ENCODE peak calls at places on chromosomes 13 and 19, in six cellular contexts. R, S, I, M, B and C are unnamed samples.

GRCh38 chr13:113209880-113210421 is 538 bp downstream of the CUL4A start:
- DNase-seq in B (peak), R (peak), S (peak), M (peak), I (peak), C (peak)

GRCh38 chr19:38658462-38659306 is 11.2 kb downstream of the ACTN4 start:
- DNase-seq in S (peak), I (no peak), M (no peak), R (no peak), B (no peak), C (peak)

GRCh38 chr13:113763254-113763653 is 4.2 kb downstream of the TMEM255B start:
- DNase-seq in I (no peak), R (no peak), S (no peak), M (no peak), B (no peak), C (no peak)

GRCh38 chr13:98992355-98992754 is 14.5 kb upstream of the DOCK9 start:
- DNase-seq in B (no peak), R (no peak), S (peak), M (no peak), I (no peak), C (no peak)

GRCh38 chr19:49188626-49189200 is 31.1 kb downstream of the TRPM4 start:
- DNase-seq in R (peak), B (no peak), S (no peak), M (no peak), I (no peak), C (no peak)

GRCh38 chr19:43784981-43785808 is 4.4 kb upstream of the KCNN4 start:
- DNase-seq in R (peak), B (peak), I (peak), S (peak), M (peak), C (peak)

GRCh38 chr19:2788237-2788636 is 2.9 kb downstream of the THOP1 start:
- DNase-seq in B (no peak), M (no peak), S (no peak), I (no peak), R (no peak), C (no peak)

GRCh38 chr13:44079413-44080205 is 199.9 kb downstream of the LACC1 start:
- DNase-seq in B (no peak), R (no peak), M (no peak), I (no peak), S (no peak), C (no peak)

GRCh38 chr19:51122112-51122981 is 2.4 kb upstream of the SIGLEC9 start:
- DNase-seq in R (no peak), S (peak), M (no peak), I (peak), B (no peak), C (no peak)

GRCh38 chr13:73340069-73340468 is 281.3 kb downstream of the KLF5 start:
- DNase-seq in R (no peak), M (no peak), I (no peak), B (no peak), S (peak), C (no peak)

GRCh38 chr19:38736413-38737280 is 7.6 kb downstream of the CAPN12 start:
- DNase-seq in S (peak), R (peak), I (no peak), M (peak), B (peak), C (no peak)

GRCh38 chr19:10134040-10134439 is 14.3 kb upstream of the EIF3G start:
- DNase-seq in B (no peak), S (no peak), M (no peak), R (no peak), I (no peak), C (no peak)

GRCh38 chr19:45090034-45090433 is 2.9 kb upstream of the PPP1R37 start:
- DNase-seq in I (no peak), B (no peak), R (peak), S (no peak), M (peak), C (no peak)

GRCh38 chr19:33194884-33195710 is 967 bp downstream of the LRP3 start:
- DNase-seq in B (no peak), S (no peak), M (peak), I (no peak), R (no peak), C (peak)

GRCh38 chr13:100423375-100423774 is 165.2 kb downstream of the GGACT start:
- DNase-seq in I (no peak), S (peak), B (no peak), R (no peak), M (no peak), C (peak)

GRCh38 chr19:39405930-39406655 is 554 bp upstream of the ZFP36 start:
- DNase-seq in S (peak), M (peak), R (peak), B (no peak), I (no peak), C (no peak)

GRCh38 chr13:26946675-26947342 is 186.2 kb upstream of the GPR12 start:
- DNase-seq in I (no peak), S (peak), B (no peak), R (no peak), M (no peak), C (peak)

GRCh38 chr13:33931397-33931987 is 113.5 kb downstream of the RFC3 start:
- DNase-seq in M (peak), B (peak), S (peak), I (no peak), R (no peak), C (peak)

GRCh38 chr13:48909088-48909389 is 66.7 kb upstream of the FNDC3A start:
- DNase-seq in M (no peak), I (peak), R (no peak), B (no peak), S (no peak), C (no peak)

GRCh38 chr19:42032428-42032827 is 37.6 kb downstream of the GRIK5 start:
- DNase-seq in R (peak), M (peak), S (no peak), B (no peak), I (peak), C (no peak)

GRCh38 chr13:39490136-39490535 is 112.9 kb downstream of the LHFPL6 start:
- DNase-seq in B (no peak), M (no peak), I (no peak), R (peak), S (no peak), C (no peak)

GRCh38 chr13:23866420-23867026 is 22.7 kb downstream of the MIPEP start:
- DNase-seq in S (no peak), I (no peak), R (no peak), B (no peak), M (no peak), C (no peak)

GRCh38 chr19:17423429-17424208 is 3.8 kb downstream of the MVB12A start:
- DNase-seq in M (no peak), R (no peak), I (no peak), S (no peak), B (no peak), C (no peak)

GRCh38 chr19:16594681-16595091 is 22.5 kb upstream of the SLC35E1 start:
- DNase-seq in S (no peak), I (no peak), M (no peak), R (no peak), B (no peak), C (no peak)

GRCh38 chr13:112140366-112140765 is 73.4 kb downstream of the SOX1 start:
- DNase-seq in M (no peak), B (no peak), R (no peak), S (no peak), I (no peak), C (no peak)

GRCh38 chr19:34989248-34989797 is 10.8 kb upstream of the GRAMD1A start:
- DNase-seq in R (no peak), B (no peak), I (no peak), M (no peak), S (no peak), C (no peak)

GRCh38 chr19:9936151-9937000 is at the start of gene OLFM2:
- DNase-seq in M (peak), I (no peak), R (peak), B (peak), S (no peak), C (no peak)

GRCh38 chr19:55620410-55620809 is 4.0 kb downstream of the ZNF784 start:
- DNase-seq in S (no peak), M (no peak), R (no peak), B (no peak), I (no peak), C (peak)

GRCh38 chr13:97366172-97366688 is 67.7 kb upstream of the RAP2A start:
- DNase-seq in R (no peak), B (no peak), S (no peak), M (no peak), I (no peak), C (no peak)

GRCh38 chr13:113771709-113772331 is 12.8 kb downstream of the TMEM255B start:
- DNase-seq in R (no peak), S (peak), M (no peak), I (no peak), B (no peak), C (no peak)

GRCh38 chr13:109779074-109779473 is 7.3 kb downstream of the IRS2 start:
- DNase-seq in I (no peak), M (no peak), R (no peak), S (no peak), B (no peak), C (no peak)

GRCh38 chr13:20473139-20473538 is 52.5 kb downstream of the CRYL1 start:
- DNase-seq in S (no peak), I (no peak), R (no peak), B (no peak), M (no peak), C (peak)

GRCh38 chr19:53865918-53866696 is 1.6 kb upstream of the MYADM start:
- DNase-seq in B (no peak), S (no peak), I (peak), R (peak), M (peak), C (peak)

GRCh38 chr19:4709440-4710280 is 14.0 kb downstream of the DPP9 start:
- DNase-seq in B (no peak), R (no peak), M (no peak), S (no peak), I (peak), C (no peak)

GRCh38 chr13:45055198-45055901 is 65.0 kb upstream of the GTF2F2 start:
- DNase-seq in B (no peak), R (no peak), I (no peak), M (no peak), S (peak), C (peak)

GRCh38 chr13:40992678-40993077 is 26.4 kb downstream of the ELF1 start:
- DNase-seq in R (no peak), M (no peak), S (peak), B (no peak), I (no peak), C (no peak)
- TF ChIP-seq CTCF in R (peak), M (no peak), S (peak), B (no peak), I (no peak), C (no peak)

GRCh38 chr19:30406220-30406944 is 34.2 kb downstream of the ZNF536 start:
- DNase-seq in M (peak), B (no peak), S (no peak), R (no peak), I (peak), C (no peak)
- TF ChIP-seq CTCF in M (no peak), B (peak), S (no peak), R (peak), I (peak), C (no peak)

GRCh38 chr19:47651691-47652090 is 42.8 kb downstream of the BICRA start:
- DNase-seq in I (no peak), S (no peak), R (no peak), B (no peak), M (no peak), C (no peak)
- TF ChIP-seq CTCF in I (no peak), S (no peak), R (peak), B (no peak), M (no peak), C (no peak)

GRCh38 chr19:6018786-6019185 is 40.8 kb upstream of the RANBP3 start:
- DNase-seq in I (no peak), R (peak), S (no peak), M (peak), B (no peak), C (no peak)
- TF ChIP-seq CTCF in I (no peak), R (peak), S (peak), M (peak), B (peak), C (peak)

GRCh38 chr19:7552781-7553180 is 17.3 kb downstream of the PNPLA6 start:
- DNase-seq in M (no peak), B (no peak), S (no peak), I (no peak), R (no peak), C (no peak)

GRCh38 chr19:7550169-7550770 is 14.8 kb downstream of the PNPLA6 start:
- DNase-seq in B (no peak), I (no peak), R (no peak), M (no peak), S (no peak), C (no peak)

GRCh38 chr19:7554565-7554964 is 19.0 kb downstream of the PNPLA6 start:
- DNase-seq in R (peak), I (no peak), B (no peak), M (no peak), S (no peak), C (no peak)

GRCh38 chr19:7549749-7550148 is 14.2 kb downstream of the PNPLA6 start:
- DNase-seq in B (no peak), I (no peak), M (no peak), R (no peak), S (no peak), C (no peak)

DNA sequence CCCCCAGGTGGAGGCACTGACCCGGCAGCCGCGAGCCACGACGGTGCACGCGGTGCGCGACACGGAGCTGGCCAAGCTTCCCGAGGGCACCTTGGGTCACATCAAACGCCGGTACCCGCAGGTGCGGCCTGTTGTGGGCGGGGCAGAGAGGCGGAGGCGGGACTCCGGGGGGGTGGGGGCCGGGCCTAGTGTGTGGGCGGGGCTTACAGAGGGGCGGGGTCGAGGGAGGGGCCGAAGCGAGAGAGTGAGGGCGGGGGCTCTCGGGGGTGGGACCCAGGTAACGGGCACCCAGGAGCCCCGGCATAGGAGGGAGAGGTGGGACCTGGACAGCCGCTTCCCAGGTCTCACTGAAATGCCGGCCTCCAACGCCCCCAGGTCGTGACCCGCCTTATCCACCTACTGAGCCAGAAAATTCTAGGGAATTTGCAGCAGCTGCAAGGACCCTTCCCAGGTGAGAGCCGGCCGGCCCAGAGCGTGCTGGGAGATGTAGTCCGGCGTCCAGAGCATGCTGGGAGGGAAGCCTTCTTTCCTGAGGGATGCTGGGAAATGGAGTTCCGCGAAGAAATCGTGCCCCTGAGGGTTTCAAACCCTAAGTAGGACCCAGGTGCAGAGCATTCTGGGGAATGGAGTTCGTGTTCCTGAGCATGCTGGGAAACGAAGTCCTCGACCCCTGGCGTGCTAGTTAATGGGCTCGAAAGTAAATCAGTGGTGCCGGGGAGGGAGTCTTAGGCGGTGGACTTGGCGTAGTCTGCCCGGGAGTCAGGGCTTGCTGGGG is 15.7 kb downstream of the PNPLA6 start:
- DNase-seq in B (peak), R (peak), M (peak), S (peak), I (peak), C (peak)
- TF ChIP-seq CTCF in B (no peak), R (no peak), M (no peak), S (no peak), I (no peak), C (no peak)

DNA sequence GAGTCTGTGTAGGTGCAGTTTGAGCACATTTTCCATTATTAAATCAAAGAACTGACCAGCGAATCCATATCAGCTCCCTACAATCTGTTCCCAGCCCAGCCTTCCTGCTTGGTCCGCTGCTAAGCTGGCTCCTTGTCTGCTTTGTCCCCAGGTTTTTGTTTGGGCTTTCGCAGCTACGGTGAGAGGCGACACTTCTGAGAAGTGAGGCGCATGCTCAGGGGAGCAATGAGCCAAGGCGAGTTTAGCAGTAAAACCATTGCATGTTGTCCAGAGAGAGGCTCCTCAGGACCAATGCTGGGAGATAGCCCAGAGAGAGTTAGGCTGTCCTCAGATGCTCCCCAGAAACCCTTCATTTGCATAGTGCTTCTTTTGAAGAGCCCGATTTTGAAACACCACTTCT is 162.0 kb downstream of the ITGBL1 start:
- DNase-seq in B (no peak), I (no peak), S (no peak), R (no peak), M (no peak), C (no peak)
- TF ChIP-seq CTCF in B (no peak), I (no peak), S (no peak), R (no peak), M (no peak), C (no peak)

DNA sequence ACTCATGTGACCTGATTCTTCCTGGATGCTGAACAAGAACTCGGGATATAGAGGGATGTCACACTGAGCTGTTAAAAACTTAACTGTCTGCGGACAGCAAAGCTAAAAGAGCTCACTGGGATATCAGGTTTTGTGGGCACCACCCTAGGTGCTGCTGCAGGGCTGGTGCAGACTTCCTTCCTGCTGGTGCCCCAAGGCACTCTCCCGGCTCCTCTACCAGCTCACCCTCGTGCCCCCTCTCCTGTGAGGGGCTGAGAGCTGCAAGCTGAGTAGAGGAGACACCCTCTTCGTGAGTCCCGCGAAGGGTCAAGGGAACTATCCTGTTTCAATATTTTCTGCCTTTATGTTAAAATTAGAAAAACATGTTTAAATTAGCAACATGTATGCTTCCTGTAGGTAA is 1475.7 kb downstream of the EFNB2 start:
- DNase-seq in I (no peak), M (no peak), S (no peak), R (peak), B (no peak), C (no peak)
- TF ChIP-seq CTCF in I (no peak), M (no peak), S (no peak), R (no peak), B (no peak), C (no peak)

GRCh38 chr19:19526581-19527370 is 1.9 kb upstream of the YJEFN3 start:
- DNase-seq in I (no peak), B (no peak), R (no peak), M (no peak), S (no peak), C (no peak)

GRCh38 chr19:19524053-19524452 is 4.7 kb upstream of the YJEFN3 start:
- DNase-seq in B (no peak), S (no peak), R (no peak), M (no peak), I (no peak), C (no peak)

GRCh38 chr19:19527371-19527656 is 1.4 kb upstream of the YJEFN3 start:
- DNase-seq in I (no peak), R (no peak), S (no peak), B (no peak), M (no peak), C (no peak)

GRCh38 chr19:19527674-19528625 is 761 bp upstream of the YJEFN3 start:
- DNase-seq in S (no peak), B (no peak), M (no peak), I (no peak), R (peak), C (no peak)

DNA sequence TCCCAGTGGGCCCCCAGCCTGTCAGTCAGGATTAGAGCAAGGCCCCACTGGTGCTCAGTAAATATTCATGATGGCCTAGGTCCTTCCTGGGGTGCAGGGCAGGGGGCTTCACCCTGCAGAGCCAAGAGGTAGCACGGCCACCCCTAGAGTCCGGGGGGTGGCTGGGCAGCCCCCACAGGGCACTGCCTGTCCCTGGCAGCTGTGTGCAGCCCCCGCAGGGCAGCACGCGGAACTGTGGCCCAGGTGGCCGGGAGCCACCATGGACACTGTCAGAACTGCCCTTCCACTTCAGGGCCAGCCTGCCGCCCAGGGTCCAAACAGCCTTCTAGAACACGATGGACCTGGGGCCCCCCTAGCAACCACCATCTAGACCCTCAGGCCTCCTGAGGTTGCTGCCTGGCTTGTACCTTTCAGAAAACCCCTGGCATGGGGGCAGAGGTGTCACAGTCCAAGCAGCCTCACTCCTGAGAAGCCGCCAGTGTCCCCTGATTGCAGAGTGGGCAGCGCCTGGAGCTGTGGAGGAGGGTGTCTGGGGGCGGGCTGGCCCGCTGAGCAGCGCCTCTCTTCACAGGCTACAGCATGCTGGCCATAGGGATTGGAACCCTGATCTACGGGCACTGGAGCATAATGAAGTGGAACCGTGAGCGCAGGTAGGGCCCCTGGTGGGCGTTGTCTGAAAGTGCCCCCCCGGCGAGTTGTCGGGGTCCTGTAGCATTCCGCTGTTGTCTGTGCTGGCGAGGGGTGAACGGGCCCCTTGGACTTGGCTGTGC is 2.9 kb upstream of the YJEFN3 start:
- DNase-seq in R (no peak), B (no peak), I (no peak), S (no peak), M (no peak), C (no peak)
- TF ChIP-seq CTCF in R (no peak), B (no peak), I (no peak), S (no peak), M (no peak), C (no peak)

GRCh38 chr19:11984986-11985385 is 20.1 kb downstream of the ZNF763 start:
- DNase-seq in R (peak), S (no peak), B (no peak), M (peak), I (no peak), C (no peak)
- TF ChIP-seq CTCF in R (peak), S (no peak), B (no peak), M (peak), I (no peak), C (peak)